ENCODE peak calls at places on chromosomes 13 and 19, in ten cellular contexts. N is CD8-positive, alpha-beta T cell; G is body of pancreas; X is uterus; D is right cardiac atrium; Y is gastrocnemius medialis; A is thoracic aorta; W is small intestine; M is HCT116; C is CD8-positive, alpha-beta memory T cell. V is an unnamed sample.

GRCh38 chr19:45336696-45337251 is 3.8 kb upstream of the KLC3 start:
- DNase-seq in N (no peak), G (no peak), X (no peak), D (no peak), Y (no peak), A (no peak), W (no peak), M (no peak), C (no peak), V (no peak)

GRCh38 chr19:54017266-54017665 is 25.8 kb downstream of the CACNG6 start:
- DNase-seq in N (no peak), G (no peak), X (no peak), D (no peak), Y (no peak), A (no peak), W (peak; percentile 5), M (no peak), C (no peak), V (no peak)

GRCh38 chr19:11658954-11659353 is 61.7 kb downstream of the ZNF627 start:
- DNase-seq in N (no peak), G (no peak), X (no peak), D (no peak), Y (no peak), A (no peak), W (no peak), M (no peak), C (no peak), V (no peak)

GRCh38 chr13:51315658-51316057 is 23.8 kb upstream of the SERPINE3 start:
- DNase-seq in N (no peak), G (no peak), X (no peak), D (no peak), Y (no peak), A (no peak), W (no peak), M (no peak), C (no peak), V (no peak)

GRCh38 chr19:11382898-11383705 is 1.0 kb downstream of the EPOR start:
- DNase-seq in N (no peak), G (peak; percentile 63), X (no peak), D (peak; percentile 78), Y (no peak), A (no peak), W (peak; percentile 22), M (peak; percentile 60), C (peak; percentile 30), V (peak; percentile 61)

GRCh38 chr19:45645631-45646344 is 6.6 kb upstream of the EML2 start:
- DNase-seq in N (peak; percentile 58), G (peak; percentile 82), X (peak; percentile 49), D (peak; percentile 92), Y (peak; percentile 67), A (no peak), W (peak; percentile 53), M (peak; percentile 88), C (peak; percentile 78), V (peak; percentile 56)

GRCh38 chr19:37361994-37362393 is 8.9 kb upstream of the ZNF527 start:
- DNase-seq in N (no peak), G (no peak), X (no peak), D (no peak), Y (no peak), A (no peak), W (no peak), M (no peak), C (no peak), V (no peak)

GRCh38 chr19:38565686-38566105 is 52.1 kb downstream of the MAP4K1 start:
- DNase-seq in N (no peak), G (no peak), X (no peak), D (no peak), Y (no peak), A (no peak), W (no peak), M (no peak), C (no peak), V (no peak)

GRCh38 chr13:68176486-68176885 is 946.4 kb upstream of the PCDH9 start:
- DNase-seq in N (no peak), G (no peak), X (no peak), D (no peak), Y (no peak), A (no peak), W (no peak), M (peak; percentile 4), C (no peak), V (no peak)

GRCh38 chr13:93522486-93522885 is 295.9 kb downstream of the GPC6 start:
- DNase-seq in N (no peak), G (no peak), X (no peak), D (no peak), Y (no peak), A (no peak), W (no peak), M (no peak), C (no peak), V (no peak)

GRCh38 chr19:45115809-45116615 is 23.0 kb downstream of the PPP1R37 start:
- DNase-seq in N (no peak), G (no peak), X (no peak), D (peak; percentile 38), Y (peak; percentile 85), A (no peak), W (no peak), M (no peak), C (no peak), V (no peak)

GRCh38 chr19:9011875-9012274 is 1.7 kb upstream of the MUC16 start:
- DNase-seq in N (no peak), G (no peak), X (no peak), D (no peak), Y (no peak), A (no peak), W (no peak), M (no peak), C (no peak), V (no peak)

GRCh38 chr13:94031609-94032008 is 447.9 kb downstream of the DCT start:
- DNase-seq in N (no peak), G (no peak), X (no peak), D (no peak), Y (no peak), A (no peak), W (no peak), M (no peak), C (no peak), V (no peak)

DNA sequence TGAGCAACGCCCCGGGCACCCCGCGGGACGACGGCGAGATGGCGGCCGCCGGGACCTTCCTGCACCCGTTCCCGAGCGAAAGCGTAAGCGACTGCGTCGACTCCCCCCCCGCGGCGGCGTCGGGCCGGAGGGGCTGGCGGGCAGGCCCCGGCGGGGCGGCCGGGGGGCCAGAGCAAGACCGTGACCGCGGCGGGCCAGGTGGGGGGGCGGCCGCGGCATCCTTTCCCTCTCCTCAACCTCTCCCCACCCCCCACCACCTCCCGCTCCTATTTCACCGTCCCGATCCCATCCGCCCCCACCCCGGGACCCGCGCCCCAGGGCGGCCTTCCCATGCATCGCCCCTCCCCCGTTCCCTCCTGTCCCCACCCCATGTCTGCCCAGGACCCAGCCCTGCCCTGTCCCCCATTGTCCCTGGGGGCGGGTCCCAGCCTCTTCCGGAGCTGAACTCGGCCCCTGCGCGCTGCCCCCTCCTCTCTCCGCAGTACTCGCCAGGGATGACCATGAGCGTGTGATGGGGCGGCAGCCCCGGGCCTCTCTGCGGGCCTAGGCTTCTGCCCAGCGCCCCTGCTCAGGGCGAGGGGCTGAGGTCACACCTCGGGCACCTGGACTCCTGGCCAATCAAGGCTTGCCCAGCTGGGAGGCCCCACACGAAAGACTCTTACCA is 4.1 kb downstream of the ISYNA1 start:
- DNase-seq in N (no peak), G (no peak), X (peak; percentile 50), D (peak; percentile 71), Y (no peak), A (no peak), W (no peak), M (no peak), C (no peak), V (no peak)
- H3K27ac ChIP-seq in N (no peak overlapping the region), G (no peak overlapping the region), X (peak overlapping the region; percentile 77), D (no peak overlapping the region), Y (peak overlapping the region; percentile 31), A (peak overlapping the region; percentile 26), W (no peak overlapping the region), M (peak overlapping the region; percentile 38), C (no peak overlapping the region), V (no peak overlapping the region)

GRCh38 chr19:29664753-29665214 is 477 bp upstream of the PLEKHF1 start:
- DNase-seq in N (no peak), G (no peak), X (no peak), D (no peak), Y (no peak), A (no peak), W (no peak), M (no peak), C (no peak), V (no peak)
- H3K27ac ChIP-seq in N (peak overlapping the region; percentile 69), G (peak overlapping the region; percentile 19), X (peak overlapping the region; percentile 96), D (peak overlapping the region; percentile 1), Y (peak overlapping the region; percentile 99), A (peak overlapping the region; percentile 95), W (no peak overlapping the region), M (peak overlapping the region; percentile 30), C (peak overlapping the region; percentile 69), V (peak overlapping the region; percentile 58)

GRCh38 chr19:14494451-14494850 is 1.5 kb downstream of the GIPC1 start:
- DNase-seq in N (no peak), G (no peak), X (no peak), D (no peak), Y (no peak), A (no peak), W (no peak), M (no peak), C (no peak), V (no peak)

GRCh38 chr19:14495678-14496028 is 274 bp downstream of the GIPC1 start:
- DNase-seq in N (no peak), G (no peak), X (no peak), D (no peak), Y (no peak), A (no peak), W (no peak), M (no peak), C (no peak), V (no peak)

GRCh38 chr19:14496029-14496848 is at the start of gene GIPC1:
- DNase-seq in N (peak; percentile 70), G (peak; percentile 98), X (peak; percentile 96), D (peak; percentile 98), Y (peak; percentile 95), A (peak; percentile 82), W (peak; percentile 97), M (peak; percentile 97), C (peak; percentile 82), V (peak; percentile 98)

GRCh38 chr19:14496849-14497346 is 971 bp upstream of the GIPC1 start:
- DNase-seq in N (no peak), G (peak; percentile 49), X (no peak), D (peak; percentile 2), Y (no peak), A (no peak), W (no peak), M (no peak), C (no peak), V (no peak)

GRCh38 chr19:14494910-14495677 is 833 bp downstream of the GIPC1 start:
- DNase-seq in N (no peak), G (no peak), X (no peak), D (no peak), Y (no peak), A (no peak), W (peak; percentile 36), M (no peak), C (no peak), V (no peak)
- H3K27ac ChIP-seq in N (peak overlapping the region; percentile 30), G (no peak overlapping the region), X (peak overlapping the region; percentile 80), D (no peak overlapping the region), Y (peak overlapping the region; percentile 75), A (peak overlapping the region; percentile 27), W (peak overlapping the region; percentile 88), M (peak overlapping the region; percentile 58), C (peak overlapping the region; percentile 51), V (peak overlapping the region; percentile 68)

DNA sequence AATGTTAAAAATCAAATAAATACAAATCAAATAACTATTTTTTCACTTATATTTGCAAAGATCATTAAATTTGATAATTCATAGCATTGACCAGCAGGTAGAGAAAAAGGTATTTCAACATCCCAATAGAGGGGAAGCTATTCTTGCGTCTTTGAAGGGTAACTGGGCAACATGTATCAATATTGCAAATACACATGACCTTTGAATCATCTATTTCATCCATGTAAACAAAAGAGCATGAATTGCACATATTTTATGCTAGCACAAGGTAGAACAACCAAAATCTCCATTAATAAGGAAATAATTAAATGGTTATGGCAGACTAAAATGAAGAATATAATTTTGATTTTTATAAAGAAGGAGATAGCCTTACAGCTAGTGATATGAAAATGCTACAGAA is 372.8 kb downstream of the GPC5 start:
- DNase-seq in N (no peak), G (no peak), X (no peak), D (no peak), Y (no peak), A (no peak), W (no peak), M (no peak), C (no peak), V (no peak)
- H3K27ac ChIP-seq in N (no peak overlapping the region), G (no peak overlapping the region), X (no peak overlapping the region), D (no peak overlapping the region), Y (no peak overlapping the region), A (no peak overlapping the region), W (no peak overlapping the region), M (no peak overlapping the region), C (no peak overlapping the region), V (no peak overlapping the region)

V was measured in lung.